ENCODE peak calls at places on chromosomes 6 and 20, in nine cellular contexts. R, H, W, J, V, Q, I, Y and L are unnamed samples.
A peak's percentile ranks its signal among the peaks of the same experiment; 100 is the strongest.

GRCh38 chr20:49794336-49795124 is 18.1 kb upstream of the SLC9A8 start:
- DNase-seq in Y (no peak), R (no peak), W (no peak), I (peak; percentile 66), V (peak; percentile 62), J (no peak), H (no peak), Q (no peak), L (no peak)

GRCh38 chr20:63102720-63103375 is 96.1 kb upstream of the BHLHE23 start:
- DNase-seq in W (peak; percentile 69), Q (no peak), I (peak; percentile 80), J (no peak), Y (peak; percentile 89), H (no peak), V (peak; percentile 36), R (peak; percentile 34), L (no peak)

GRCh38 chr20:46004813-46005505 is 3.7 kb upstream of the MMP9 start:
- DNase-seq in R (no peak), I (peak; percentile 80), J (no peak), V (peak; percentile 38), Y (no peak), W (peak; percentile 74), Q (no peak), H (no peak), L (no peak)

GRCh38 chr6:22041797-22042489 is 254.9 kb downstream of the PRL start:
- DNase-seq in J (no peak), Y (no peak), V (no peak), H (no peak), Q (no peak), I (no peak), W (no peak), R (no peak), L (no peak)

GRCh38 chr20:38290829-38291581 is 13.0 kb upstream of the BPI start:
- DNase-seq in H (no peak), Q (no peak), I (no peak), J (no peak), R (no peak), W (peak; percentile 89), Y (no peak), V (no peak), L (peak; percentile 88)

GRCh38 chr20:10758446-10758845 is 84.6 kb upstream of the JAG1 start:
- DNase-seq in W (no peak), V (no peak), Q (no peak), H (no peak), J (no peak), R (no peak), I (no peak), Y (no peak), L (no peak)

GRCh38 chr6:123829302-123829953 is 25.8 kb downstream of the NKAIN2 start:
- DNase-seq in H (no peak), R (no peak), J (no peak), W (no peak), I (no peak), V (no peak), Y (no peak), Q (no peak), L (no peak)

GRCh38 chr20:17024513-17025105 is 202.2 kb upstream of the PCSK2 start:
- DNase-seq in V (no peak), R (no peak), I (no peak), J (no peak), Y (no peak), H (no peak), W (peak; percentile 80), Q (no peak), L (no peak)

GRCh38 chr20:58023346-58023745 is 205.1 kb downstream of the ANKRD60 start:
- DNase-seq in V (no peak), Q (no peak), W (no peak), I (no peak), J (no peak), H (no peak), R (no peak), Y (no peak), L (no peak)

GRCh38 chr20:21936720-21937380 is 231.4 kb downstream of the PAX1 start:
- DNase-seq in Y (no peak), H (no peak), R (no peak), W (peak; percentile 65), I (no peak), V (no peak), J (no peak), Q (no peak), L (no peak)

GRCh38 chr6:155528982-155529453 is 73.4 kb upstream of the NOX3 start:
- DNase-seq in V (no peak), I (no peak), J (no peak), Y (no peak), H (peak; percentile 84), R (no peak), Q (peak; percentile 67), W (no peak), L (no peak)

GRCh38 chr6:138979365-138979764 is 8.7 kb downstream of the REPS1 start:
- DNase-seq in I (no peak), Y (no peak), J (no peak), H (no peak), Q (no peak), W (no peak), R (no peak), V (no peak), L (no peak)

GRCh38 chr20:52004720-52005119 is 186.9 kb downstream of the ZFP64 start:
- DNase-seq in Q (peak; percentile 44), J (no peak), H (no peak), V (no peak), W (no peak), I (no peak), Y (no peak), R (no peak), L (no peak)

GRCh38 chr6:167096991-167097390 is 25.9 kb upstream of the CCR6 start:
- DNase-seq in Q (no peak), H (no peak), J (no peak), I (no peak), Y (no peak), W (no peak), V (no peak), R (no peak), L (no peak)

GRCh38 chr6:152273002-152273401 is 364.2 kb downstream of the SYNE1 start:
- DNase-seq in H (no peak), V (peak; percentile 32), J (no peak), I (no peak), R (no peak), Y (no peak), Q (no peak), W (no peak), L (no peak)

GRCh38 chr6:117829594-117830319 is 77.3 kb upstream of the SLC35F1 start:
- DNase-seq in H (peak; percentile 28), R (no peak), Y (no peak), W (peak; percentile 89), V (no peak), Q (no peak), J (no peak), I (no peak), L (peak; percentile 87)

GRCh38 chr6:148869589-148869988 is 122.8 kb downstream of the UST start:
- DNase-seq in I (no peak), H (no peak), J (no peak), V (no peak), Q (peak; percentile 31), Y (no peak), W (no peak), R (no peak), L (no peak)

GRCh38 chr6:107626645-107627044 is 136.7 kb downstream of the SOBP start:
- DNase-seq in J (no peak), R (no peak), W (no peak), I (no peak), H (no peak), Q (no peak), Y (no peak), V (no peak), L (no peak)

GRCh38 chr6:25302677-25303128 is 23.5 kb downstream of the CARMIL1 start:
- DNase-seq in I (no peak), V (no peak), Q (peak; percentile 32), Y (no peak), R (no peak), W (no peak), J (no peak), H (no peak), L (no peak)

GRCh38 chr6:133973109-133973971 is 20.3 kb downstream of the TBPL1 start:
- DNase-seq in V (no peak), I (no peak), R (no peak), H (peak; percentile 67), J (no peak), Y (no peak), Q (no peak), W (no peak), L (no peak)

GRCh38 chr20:61125076-61125475 is 127.0 kb upstream of the CDH4 start:
- DNase-seq in R (no peak), Q (no peak), Y (no peak), I (no peak), H (no peak), W (no peak), V (no peak), J (no peak), L (peak; percentile 79)

GRCh38 chr20:18983796-18984195 is 170.2 kb downstream of the SCP2D1 start:
- DNase-seq in Y (no peak), R (no peak), Q (no peak), J (peak; percentile 39), W (no peak), H (no peak), I (no peak), V (no peak), L (peak; percentile 38)

GRCh38 chr6:159968295-159969203 is at the start of gene IGF2R:
- DNase-seq in I (peak; percentile 96), H (peak; percentile 63), Q (peak; percentile 81), W (peak; percentile 96), Y (peak; percentile 96), V (peak; percentile 93), R (peak; percentile 75), J (peak; percentile 93), L (peak; percentile 95)

GRCh38 chr6:16688984-16689636 is 72.2 kb downstream of the ATXN1 start:
- DNase-seq in Q (no peak), J (no peak), R (no peak), Y (no peak), I (no peak), H (no peak), W (no peak), V (no peak), L (no peak)

GRCh38 chr6:73394577-73395354 is at the start of gene DDX43:
- DNase-seq in H (peak; percentile 20), J (peak; percentile 60), Q (peak; percentile 18), R (no peak), W (no peak), I (peak; percentile 77), Y (peak; percentile 79), V (peak; percentile 29), L (peak; percentile 75)

GRCh38 chr6:131124341-131125071 is 10.8 kb upstream of the AKAP7 start:
- DNase-seq in W (no peak), Y (no peak), J (no peak), V (no peak), I (no peak), R (no peak), Q (no peak), H (no peak), L (no peak)

GRCh38 chr20:20318318-20319161 is 49.4 kb upstream of the INSM1 start:
- DNase-seq in J (no peak), Y (no peak), H (no peak), W (no peak), R (no peak), V (no peak), Q (no peak), I (no peak), L (no peak)

GRCh38 chr20:34604980-34605788 is 46.7 kb downstream of the MAP1LC3A start:
- DNase-seq in R (no peak), V (no peak), W (no peak), I (no peak), Y (no peak), J (no peak), H (peak; percentile 84), Q (peak; percentile 54), L (peak; percentile 11)

GRCh38 chr6:137283940-137284910 is 65.0 kb upstream of the IFNGR1 start:
- DNase-seq in W (no peak), H (no peak), Q (no peak), R (no peak), J (no peak), Y (no peak), V (no peak), I (no peak), L (no peak)

GRCh38 chr6:29529956-29530355 is 29.6 kb downstream of the UBD start:
- DNase-seq in V (no peak), H (no peak), Y (no peak), W (peak; percentile 27), R (no peak), Q (no peak), J (no peak), I (peak; percentile 26), L (no peak)

GRCh38 chr20:31602430-31602778 is 2.7 kb upstream of the ID1 start:
- DNase-seq in I (no peak), Y (no peak), V (no peak), H (no peak), Q (no peak), R (no peak), J (no peak), W (no peak), L (no peak)